ENCODE peak calls at places on chromosome 22, in seven cellular contexts. F is HAP-1; X is T-cell; K is dorsolateral prefrontal cortex; A is left colon; U is A673; P is stimulated activated CD8-positive, alpha-beta memory T cell treated with anti-CD3 and anti-CD28 coated beads, Interleukin-15, amount 100 ng/mL, for 4 hours. E is an unnamed sample.

GRCh38 chr22:49204599-49205214 is 623.0 kb downstream of the BRD1 start:
- DNase-seq in F (no peak), X (no peak), K (peak; percentile 11), A (peak; percentile 11), U (no peak), P (no peak), E (no peak)

GRCh38 chr22:46609175-46609690 is 11.0 kb upstream of the GRAMD4 start:
- DNase-seq in F (no peak), X (no peak), K (no peak), A (peak; percentile 85), U (no peak), P (no peak), E (no peak)

GRCh38 chr22:20299736-20300136 is 20.1 kb downstream of the DGCR6L start:
- DNase-seq in F (no peak), X (no peak), K (no peak), A (no peak), U (no peak), P (no peak), E (no peak)

GRCh38 chr22:29994941-29995340 is 85.3 kb upstream of the HORMAD2 start:
- DNase-seq in F (no peak), X (no peak), K (no peak), A (no peak), U (no peak), P (no peak), E (no peak)

GRCh38 chr22:29581799-29582198 is 886 bp upstream of the NIPSNAP1 start:
- DNase-seq in F (no peak), X (no peak), K (no peak), A (peak; percentile 74), U (no peak), P (no peak), E (no peak)

GRCh38 chr22:35322126-35322525 is 22.4 kb downstream of the TOM1 start:
- DNase-seq in F (no peak), X (no peak), K (no peak), A (no peak), U (no peak), P (no peak), E (no peak)

GRCh38 chr22:50250555-50251471 is at the start of gene HDAC10:
- DNase-seq in F (peak; percentile 91), X (peak; percentile 71), K (no peak), A (peak; percentile 84), U (peak; percentile 93), P (peak; percentile 60), E (no peak)

GRCh38 chr22:46262449-46263207 is 515 bp downstream of the PKDREJ start:
- DNase-seq in F (no peak), X (no peak), K (no peak), A (peak; percentile 46), U (no peak), P (peak; percentile 23), E (no peak)

GRCh38 chr22:19357270-19358105 is 66.0 kb upstream of the CLTCL1 start:
- DNase-seq in F (no peak), X (no peak), K (no peak), A (no peak), U (no peak), P (no peak), E (no peak)

GRCh38 chr22:28012811-28013460 is 93.9 kb upstream of the PITPNB start:
- DNase-seq in F (no peak), X (no peak), K (no peak), A (no peak), U (no peak), P (no peak), E (no peak)

GRCh38 chr22:23305922-23306374 is 125.6 kb downstream of the BCR start:
- DNase-seq in F (peak; percentile 33), X (no peak), K (peak; percentile 87), A (peak; percentile 62), U (peak; percentile 91), P (no peak), E (no peak)

GRCh38 chr22:21714784-21715183 is 20.8 kb downstream of the YPEL1 start:
- DNase-seq in F (no peak), X (no peak), K (no peak), A (no peak), U (peak; percentile 17), P (no peak), E (no peak)

GRCh38 chr22:49767355-49768062 is 60.2 kb downstream of the BRD1 start:
- DNase-seq in F (peak; percentile 66), X (no peak), K (no peak), A (no peak), U (peak; percentile 78), P (no peak), E (no peak)

GRCh38 chr22:40585205-40585778 is 51.2 kb downstream of the MRTFA start:
- DNase-seq in F (no peak), X (no peak), K (no peak), A (no peak), U (no peak), P (no peak), E (no peak)

E was measured in SIG-M5.